ENCODE peak calls at places on chromosome X, in six cellular contexts. T is endodermal cell, V is GM10248, J is HFFc6, O is esophagus muscularis mucosa, L is mammary epithelial cell. H is an unnamed sample.

GRCh38 chrX:152658302-152658701 is 20.6 kb downstream of the GABRQ start:
- DNase-seq in V (no peak), L (no peak), T (peak), O (peak), J (no peak), H (no peak)

GRCh38 chrX:133926809-133927208 is 58.6 kb downstream of the GPC3 start:
- DNase-seq in O (no peak), V (no peak), T (no peak), L (no peak), J (no peak), H (no peak)

GRCh38 chrX:11124094-11124493 is 13.0 kb downstream of the HCCS start:
- DNase-seq in J (no peak), T (no peak), L (no peak), O (no peak), V (no peak), H (no peak)

GRCh38 chrX:155026727-155027508 is at the start of gene FUNDC2:
- DNase-seq in L (peak), J (peak), T (peak), O (peak), V (peak), H (peak)

GRCh38 chrX:126165721-126166401 is at the start of gene DCAF12L2:
- DNase-seq in O (no peak), T (peak), V (no peak), J (no peak), L (no peak), H (no peak)

GRCh38 chrX:11382935-11383334 is 89.7 kb downstream of the AMELX start:
- DNase-seq in O (no peak), L (no peak), J (no peak), V (no peak), T (no peak), H (no peak)

GRCh38 chrX:31580227-31580626 is 508.4 kb upstream of the FTHL17 start:
- DNase-seq in L (no peak), V (no peak), J (no peak), O (no peak), T (peak), H (no peak)

GRCh38 chrX:44106864-44107263 is 133.7 kb upstream of the NDP start:
- DNase-seq in T (no peak), O (no peak), V (no peak), L (no peak), J (no peak), H (no peak)

GRCh38 chrX:150050387-150050786 is 112.1 kb upstream of the EOLA2 start:
- DNase-seq in J (no peak), L (no peak), V (no peak), O (no peak), T (no peak), H (no peak)

GRCh38 chrX:132127748-132128147 is at the start of gene FRMD7:
- DNase-seq in T (no peak), V (no peak), L (no peak), J (no peak), O (no peak), H (no peak)

GRCh38 chrX:12426420-12426819 is 288.1 kb downstream of the FRMPD4 start:
- DNase-seq in O (no peak), V (no peak), L (no peak), J (no peak), T (no peak), H (no peak)

GRCh38 chrX:338836-339400 is 20.3 kb upstream of the GTPBP6 start:
- DNase-seq in O (no peak), J (no peak), L (no peak), T (peak), V (no peak), H (no peak)

GRCh38 chrX:100829730-100830129 is 9.5 kb downstream of the CSTF2 start:
- DNase-seq in O (no peak), T (no peak), J (no peak), V (peak), L (peak), H (no peak)

GRCh38 chrX:8748855-8749254 is 16.9 kb upstream of the ANOS1 start:
- DNase-seq in O (no peak), L (peak), J (no peak), T (peak), V (peak), H (no peak)

GRCh38 chrX:149456476-149457245 is 48.4 kb downstream of the IDS start:
- DNase-seq in L (peak), O (no peak), J (no peak), V (no peak), T (no peak), H (no peak)

GRCh38 chrX:14064632-14065432 is 35.1 kb upstream of the GEMIN8 start:
- DNase-seq in O (no peak), J (no peak), L (peak), V (no peak), T (no peak), H (no peak)

GRCh38 chrX:83630662-83631061 is 122.6 kb downstream of the POU3F4 start:
- DNase-seq in T (no peak), V (no peak), O (no peak), J (no peak), L (no peak), H (no peak)

GRCh38 chrX:33190016-33190415 is 21.3 kb downstream of the DMD start:
- DNase-seq in V (no peak), T (no peak), L (no peak), O (no peak), J (no peak), H (no peak)

GRCh38 chrX:44974462-44974861 is 101.5 kb downstream of the KDM6A start:
- DNase-seq in T (no peak), V (no peak), O (no peak), J (peak), L (peak), H (no peak)

GRCh38 chrX:153862369-153863250 is 23.4 kb downstream of the L1CAM start:
- DNase-seq in O (no peak), V (peak), L (no peak), J (no peak), T (no peak), H (no peak)

GRCh38 chrX:112341598-112341997 is 259.0 kb upstream of the TRPC5 start:
- DNase-seq in V (no peak), J (no peak), O (no peak), L (no peak), T (no peak), H (no peak)

GRCh38 chrX:41759817-41760216 is 35.8 kb downstream of the GPR82 start:
- DNase-seq in O (no peak), V (peak), T (no peak), J (peak), L (peak), H (no peak)

GRCh38 chrX:42524374-42524773 is 253.6 kb downstream of the PPP1R2C start:
- DNase-seq in J (no peak), L (peak), O (no peak), V (no peak), T (no peak), H (no peak)

GRCh38 chrX:35445912-35446311 is 352.2 kb upstream of the MAGEB16 start:
- DNase-seq in L (no peak), J (no peak), O (no peak), T (no peak), V (no peak), H (no peak)

GRCh38 chrX:667360-667759 is 36.8 kb downstream of the SHOX start:
- DNase-seq in J (peak), L (no peak), T (no peak), V (no peak), O (no peak), H (no peak)

GRCh38 chrX:71128166-71128833 is 9.9 kb downstream of the MED12 start:
- DNase-seq in V (no peak), L (no peak), T (no peak), J (peak), O (no peak), H (no peak)

GRCh38 chrX:19739683-19740082 is 147.7 kb downstream of the SH3KBP1 start:
- DNase-seq in O (peak), J (peak), L (peak), T (peak), V (peak), H (peak)

GRCh38 chrX:20421275-20421674 is 154.6 kb upstream of the RPS6KA3 start:
- DNase-seq in O (no peak), T (no peak), J (no peak), V (no peak), L (no peak), H (no peak)

GRCh38 chrX:115521717-115522116 is 39.3 kb upstream of the PLS3 start:
- DNase-seq in T (no peak), O (no peak), J (no peak), L (no peak), V (no peak), H (no peak)

GRCh38 chrX:130771230-130771629 is 131.8 kb downstream of the ENOX2 start:
- DNase-seq in T (no peak), V (no peak), J (peak), O (no peak), L (no peak), H (no peak)

GRCh38 chrX:68703849-68704248 is 56.4 kb downstream of the STARD8 start:
- DNase-seq in T (no peak), V (no peak), L (no peak), O (no peak), J (no peak), H (no peak)

GRCh38 chrX:28787206-28787605 is 200.0 kb downstream of the IL1RAPL1 start:
- DNase-seq in L (peak), T (no peak), J (no peak), V (no peak), O (no peak), H (no peak)

GRCh38 chrX:102985182-102985581 is 48.1 kb downstream of the RAB40AL start:
- DNase-seq in L (peak), T (no peak), V (no peak), O (no peak), J (no peak), H (no peak)

GRCh38 chrX:120522820-120523219 is 37.9 kb downstream of the CUL4B start:
- DNase-seq in V (no peak), L (no peak), T (no peak), O (no peak), J (no peak), H (no peak)

GRCh38 chrX:10310502-10310901 is 153.7 kb downstream of the CLCN4 start:
- DNase-seq in T (no peak), J (no peak), O (no peak), L (no peak), V (no peak), H (no peak)

GRCh38 chrX:75784689-75785491 is at the start of gene MAGEE2:
- DNase-seq in J (no peak), L (no peak), T (no peak), V (no peak), O (no peak), H (no peak)

DNA sequence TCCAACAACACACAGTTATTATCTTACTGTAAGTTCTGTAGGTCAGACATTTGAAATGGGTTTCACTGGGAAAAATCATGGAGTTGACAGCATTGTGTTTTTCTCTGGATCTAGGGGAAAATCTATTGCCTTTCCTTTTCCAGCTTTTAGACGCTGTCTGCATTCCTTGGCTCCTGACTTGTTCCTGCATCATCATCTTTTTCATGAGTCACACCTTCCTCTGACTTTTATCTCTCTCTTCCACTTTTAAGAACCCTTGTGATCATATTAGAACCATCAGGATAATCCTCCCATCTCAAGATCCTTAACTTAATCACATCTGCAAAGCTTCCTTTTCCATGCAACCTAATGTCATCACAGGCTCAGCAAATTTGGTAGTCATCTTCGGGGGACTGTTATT is 1454.8 kb downstream of the RPA4 start:
- DNase-seq in V (no peak), T (no peak), O (no peak), L (no peak), J (peak), H (no peak)
- TF ChIP-seq CTCF in V (no peak), T (no peak), O (no peak), L (no peak), J (no peak), H (no peak)

DNA sequence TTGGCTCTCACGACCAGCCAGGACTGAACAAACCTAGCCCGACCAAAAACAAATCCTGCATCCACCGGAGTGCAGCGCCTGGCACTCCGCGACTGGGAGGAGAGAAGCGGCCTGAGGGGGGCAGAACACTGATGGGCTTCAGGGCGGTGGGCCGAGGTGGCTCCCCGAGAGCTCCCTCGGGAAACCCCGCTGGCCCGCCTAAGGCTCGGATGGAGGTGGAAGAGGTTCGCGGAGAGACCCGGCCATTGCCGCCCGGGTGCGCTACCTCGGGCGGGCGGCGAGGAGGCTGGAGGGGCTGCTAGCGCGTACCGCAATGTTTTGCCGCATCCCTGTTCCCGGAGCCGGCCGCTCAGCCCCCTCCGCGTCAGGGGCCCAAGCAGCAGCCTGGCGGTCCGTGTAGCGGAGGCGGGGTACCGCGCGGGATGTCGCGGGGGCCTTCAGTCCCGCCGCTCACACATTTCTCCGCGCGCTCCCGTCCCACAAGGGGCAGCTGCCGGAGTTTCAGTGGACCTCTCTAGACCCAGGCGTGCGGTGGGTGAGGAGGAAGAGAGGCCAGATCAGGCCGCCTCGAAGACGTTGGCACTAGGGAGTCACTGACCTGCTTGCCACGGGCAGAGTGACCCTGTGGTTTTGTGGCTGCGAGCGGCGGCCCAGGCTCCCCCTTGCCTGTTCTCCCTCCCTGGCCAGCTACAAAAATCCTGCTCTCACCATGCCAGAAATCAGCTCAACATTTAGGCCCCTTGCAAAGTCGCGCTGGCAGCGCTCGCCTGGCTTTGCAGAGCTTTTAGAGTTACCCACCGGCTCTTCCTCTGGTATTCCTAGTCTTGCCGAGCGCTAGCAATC is 2.1 kb downstream of the SLITRK4 start:
- DNase-seq in O (no peak), V (no peak), L (no peak), J (no peak), T (peak), H (no peak)
- TF ChIP-seq CTCF in O (no peak), V (no peak), L (no peak), J (no peak), T (peak), H (no peak)

DNA sequence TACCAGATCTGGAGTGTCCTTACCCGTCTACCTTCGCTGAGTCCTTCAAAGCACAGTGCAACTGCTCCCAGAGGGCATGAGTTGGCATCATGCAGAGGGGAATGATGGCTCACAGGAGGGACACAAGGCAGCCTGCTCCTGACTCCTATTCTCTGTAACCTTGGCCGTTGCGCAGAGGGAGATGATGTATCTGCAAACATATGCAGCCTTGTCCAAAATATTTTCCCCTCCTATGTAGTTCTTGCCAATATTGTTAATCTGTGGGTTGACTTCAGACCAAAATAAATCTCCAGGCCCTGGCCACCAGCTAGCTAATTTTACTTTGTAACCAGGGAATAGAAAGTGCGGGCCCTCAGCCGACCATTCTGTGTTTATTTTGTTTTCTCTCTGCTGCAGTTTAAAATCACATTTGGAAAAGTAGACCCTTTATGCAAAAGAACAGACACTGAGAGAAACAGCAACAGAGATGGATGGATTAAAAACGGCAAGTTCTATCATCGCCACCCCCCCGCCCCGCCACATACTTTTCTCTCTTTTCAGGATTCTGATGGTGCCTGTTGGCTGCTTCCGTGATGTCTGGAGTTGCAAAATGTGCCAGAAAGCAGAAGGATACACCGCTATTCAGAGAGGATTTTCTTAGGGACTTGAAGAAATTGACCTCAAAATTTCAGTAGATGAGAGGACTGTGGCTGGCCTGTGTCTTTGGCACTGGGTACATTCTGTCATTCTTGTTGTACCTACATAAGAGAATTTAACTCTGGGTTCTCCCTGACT is 185.3 kb upstream of the BCOR start:
- DNase-seq in T (no peak), O (no peak), V (no peak), J (no peak), L (no peak), H (no peak)
- TF ChIP-seq CTCF in T (no peak), O (no peak), V (no peak), J (no peak), L (no peak), H (no peak)

GRCh38 chrX:67546496-67547423 is 2.9 kb downstream of the AR start:
- DNase-seq in O (no peak), T (peak), J (no peak), L (no peak), V (no peak), H (no peak)

GRCh38 chrX:67544281-67544680 is 460 bp downstream of the AR start:
- DNase-seq in V (no peak), O (no peak), J (no peak), L (no peak), T (no peak), H (no peak)

GRCh38 chrX:67543818-67544217 is at the start of gene AR:
- DNase-seq in T (peak), O (no peak), V (no peak), L (no peak), J (peak), H (no peak)

GRCh38 chrX:67545772-67546495 is 2.1 kb downstream of the AR start:
- DNase-seq in J (no peak), V (peak), T (peak), L (no peak), O (no peak), H (peak)

DNA sequence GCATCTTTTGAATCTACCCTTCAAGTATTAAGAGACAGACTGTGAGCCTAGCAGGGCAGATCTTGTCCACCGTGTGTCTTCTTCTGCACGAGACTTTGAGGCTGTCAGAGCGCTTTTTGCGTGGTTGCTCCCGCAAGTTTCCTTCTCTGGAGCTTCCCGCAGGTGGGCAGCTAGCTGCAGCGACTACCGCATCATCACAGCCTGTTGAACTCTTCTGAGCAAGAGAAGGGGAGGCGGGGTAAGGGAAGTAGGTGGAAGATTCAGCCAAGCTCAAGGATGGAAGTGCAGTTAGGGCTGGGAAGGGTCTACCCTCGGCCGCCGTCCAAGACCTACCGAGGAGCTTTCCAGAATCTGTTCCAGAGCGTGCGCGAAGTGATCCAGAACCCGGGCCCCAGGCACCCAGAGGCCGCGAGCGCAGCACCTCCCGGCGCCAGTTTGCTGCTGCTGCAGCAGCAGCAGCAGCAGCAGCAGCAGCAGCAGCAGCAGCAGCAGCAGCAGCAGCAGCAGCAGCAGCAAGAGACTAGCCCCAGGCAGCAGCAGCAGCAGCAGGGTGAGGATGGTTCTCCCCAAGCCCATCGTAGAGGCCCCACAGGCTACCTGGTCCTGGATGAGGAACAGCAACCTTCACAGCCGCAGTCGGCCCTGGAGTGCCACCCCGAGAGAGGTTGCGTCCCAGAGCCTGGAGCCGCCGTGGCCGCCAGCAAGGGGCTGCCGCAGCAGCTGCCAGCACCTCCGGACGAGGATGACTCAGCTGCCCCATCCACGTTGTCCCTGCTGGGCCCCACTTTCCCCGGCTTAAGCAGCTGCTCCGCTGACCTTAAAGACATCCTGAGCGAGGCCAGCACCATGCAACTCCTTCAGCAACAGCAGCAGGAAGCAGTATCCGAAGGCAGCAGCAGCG is 1.3 kb downstream of the AR start:
- DNase-seq in L (no peak), O (no peak), J (peak), T (peak), V (peak), H (no peak)
- TF ChIP-seq CTCF in L (no peak), O (no peak), J (no peak), T (no peak), V (no peak), H (no peak)

DNA sequence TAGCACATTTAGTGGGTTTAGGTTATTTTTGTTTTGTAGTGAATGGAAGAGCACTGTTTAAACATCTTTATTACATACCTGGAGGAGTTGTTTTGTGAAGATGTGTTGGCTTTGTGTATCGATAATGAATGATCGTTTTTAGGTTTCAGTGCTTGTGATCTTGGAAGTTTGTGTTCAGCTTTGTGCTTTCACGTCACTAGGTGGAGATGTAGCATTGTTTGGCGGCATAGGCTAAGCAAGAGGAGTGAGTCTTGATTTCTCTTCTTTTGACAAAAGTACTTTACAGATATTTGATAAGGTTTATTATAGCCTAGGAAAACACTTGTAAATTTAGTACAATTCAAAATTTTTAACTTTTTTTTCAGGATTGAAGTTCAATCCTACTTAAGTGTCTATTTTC is 50.4 kb downstream of the PDK3 start:
- DNase-seq in J (no peak), T (peak), L (no peak), O (no peak), V (no peak), H (no peak)
- TF ChIP-seq CTCF in J (peak), T (peak), L (no peak), O (peak), V (no peak), H (no peak)